ENCODE peak calls at places on chromosomes 12 and 14, in four cellular contexts. Z is NB4, O is Peyer's patch, G is thyroid gland. S is an unnamed sample.

GRCh38 chr12:79366374-79366773 is 324.4 kb downstream of the PAWR start:
- DNase-seq in Z (no peak), O (no peak), G (no peak), S (no peak)

GRCh38 chr12:51389302-51389999 is 1.8 kb downstream of the GALNT6 start:
- DNase-seq in Z (peak; percentile 59), O (no peak), G (no peak), S (no peak)

GRCh38 chr12:79055926-79056674 is 191.5 kb downstream of the SYT1 start:
- DNase-seq in Z (no peak), O (no peak), G (no peak), S (no peak)

GRCh38 chr14:79573486-79573885 is 637.8 kb downstream of the DIO2 start:
- DNase-seq in Z (no peak), O (no peak), G (no peak), S (no peak)

GRCh38 chr12:29796823-29797263 is 13.1 kb upstream of the TMTC1 start:
- DNase-seq in Z (no peak), O (no peak), G (no peak), S (peak; percentile 46)

GRCh38 chr14:61527325-61528100 is 167.8 kb upstream of the HIF1A start:
- DNase-seq in Z (peak; percentile 33), O (no peak), G (peak; percentile 29), S (no peak)

GRCh38 chr12:19239616-19240234 is 110.2 kb downstream of the PLEKHA5 start:
- DNase-seq in Z (no peak), O (no peak), G (no peak), S (no peak)

GRCh38 chr14:94971750-94972149 is 185.6 kb downstream of the DICER1 start:
- DNase-seq in Z (no peak), O (no peak), G (no peak), S (peak; percentile 49)

GRCh38 chr14:55641954-55642353 is 61.9 kb downstream of the KTN1 start:
- DNase-seq in Z (no peak), O (no peak), G (no peak), S (no peak)

GRCh38 chr14:41457393-41457792 is 149.3 kb upstream of the LRFN5 start:
- DNase-seq in Z (no peak), O (no peak), G (no peak), S (no peak)

GRCh38 chr12:52555577-52555976 is 2.6 kb upstream of the KRT71 start:
- DNase-seq in Z (no peak), O (no peak), G (no peak), S (no peak)

GRCh38 chr14:75845136-75845804 is 136.5 kb downstream of the TGFB3 start:
- DNase-seq in Z (no peak), O (no peak), G (no peak), S (no peak)

GRCh38 chr14:90809530-90810312 is 6.5 kb downstream of the TTC7B start:
- DNase-seq in Z (no peak), O (no peak), G (no peak), S (no peak)
- H3K4me3 ChIP-seq in Z (no peak overlapping the region), O (no peak overlapping the region), G (no peak overlapping the region), S (no peak overlapping the region)

GRCh38 chr14:92513204-92513965 is at the start of gene RIN3:
- DNase-seq in Z (peak; percentile 85), O (peak; percentile 73), G (peak; percentile 24), S (peak; percentile 91)

GRCh38 chr14:92512807-92513203 is 776 bp upstream of the RIN3 start:
- DNase-seq in Z (no peak), O (no peak), G (no peak), S (no peak)

GRCh38 chr14:92515510-92516343 is 2.1 kb downstream of the RIN3 start:
- DNase-seq in Z (peak; percentile 44), O (no peak), G (no peak), S (no peak)

GRCh38 chr14:92514844-92515509 is 1.4 kb downstream of the RIN3 start:
- DNase-seq in Z (peak; percentile 53), O (no peak), G (no peak), S (no peak)

GRCh38 chr14:92513966-92514843 is 624 bp downstream of the RIN3 start:
- DNase-seq in Z (peak; percentile 44), O (peak; percentile 74), G (no peak), S (no peak)
- TF ChIP-seq POLR2A in Z (no peak), O (no peak), G (no peak), S (no peak)

GRCh38 chr12:5200276-5201087 is 156.8 kb downstream of the KCNA5 start:
- DNase-seq in Z (peak; percentile 54), O (peak; percentile 78), G (peak; percentile 23), S (peak; percentile 17)
- TF ChIP-seq CTCF in Z (peak; percentile 79), O (peak; percentile 67), G (no peak), S (no peak)

DNA sequence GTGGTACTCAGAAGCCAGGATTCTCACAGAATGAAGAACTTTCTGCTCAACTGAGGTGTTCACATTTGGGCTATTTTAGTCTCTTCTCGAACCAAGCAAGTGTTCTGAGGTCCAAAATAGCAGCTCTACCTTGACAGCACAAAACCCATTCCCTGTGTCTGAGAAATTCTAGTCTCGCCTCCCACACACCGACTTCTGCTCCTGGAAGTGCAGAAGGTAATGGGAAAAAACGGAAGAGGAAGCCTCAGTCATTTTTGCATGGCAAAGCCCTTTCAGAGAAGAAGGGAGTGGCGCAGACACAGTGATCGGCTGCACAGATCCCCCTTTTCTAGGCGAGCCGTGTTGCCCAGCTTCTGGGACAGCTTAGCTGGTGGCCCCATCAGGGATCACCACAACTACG is 31.2 kb upstream of the VPS33A start:
- DNase-seq in Z (no peak), O (no peak), G (no peak), S (no peak)
- H3K4me3 ChIP-seq in Z (no peak overlapping the region), O (no peak overlapping the region), G (no peak overlapping the region), S (no peak overlapping the region)

GRCh38 chr12:14769837-14770494 is 33.3 kb downstream of the WBP11 start:
- DNase-seq in Z (peak; percentile 84), O (peak; percentile 91), G (peak; percentile 88), S (peak; percentile 96)
- TF ChIP-seq POLR2A in Z (no peak), O (peak; percentile 56), G (no peak), S (no peak)

GRCh38 chr12:46380881-46381280 is 8.3 kb upstream of the SLC38A2 start:
- DNase-seq in Z (no peak), O (no peak), G (no peak), S (no peak)

GRCh38 chr12:46383654-46384450 is 11.3 kb upstream of the SLC38A2 start:
- DNase-seq in Z (peak; percentile 79), O (peak; percentile 93), G (peak; percentile 94), S (peak; percentile 94)

GRCh38 chr12:46384451-46385301 is 12.1 kb upstream of the SLC38A2 start:
- DNase-seq in Z (peak; percentile 47), O (no peak), G (no peak), S (no peak)

GRCh38 chr12:46382425-46382973 is 9.9 kb upstream of the SLC38A2 start:
- DNase-seq in Z (peak; percentile 54), O (no peak), G (peak; percentile 20), S (no peak)

GRCh38 chr12:46382974-46383653 is 10.5 kb upstream of the SLC38A2 start:
- DNase-seq in Z (peak; percentile 98), O (peak; percentile 99), G (peak; percentile 97), S (peak; percentile 96)
- TF ChIP-seq CTCF in Z (no peak), O (peak; percentile 49), G (no peak), S (no peak)

GRCh38 chr14:76947838-76948184 is 80.7 kb downstream of the IRF2BPL start:
- DNase-seq in Z (no peak), O (no peak), G (no peak), S (no peak)
- H3K4me3 ChIP-seq in Z (no peak overlapping the region), O (no peak overlapping the region), G (no peak overlapping the region), S (no peak overlapping the region)

GRCh38 chr14:51094901-51095853 is at the start of gene TRIM9:
- DNase-seq in Z (peak; percentile 99), O (peak; percentile 90), G (peak; percentile 94), S (peak; percentile 98)
- TF ChIP-seq POLR2A in Z (peak; percentile 37), O (no peak), G (no peak), S (no peak)

GRCh38 chr12:102876883-102877282 is 40.2 kb downstream of the PAH start:
- DNase-seq in Z (peak; percentile 34), O (no peak), G (no peak), S (no peak)
- TF ChIP-seq CTCF in Z (no peak), O (no peak), G (no peak), S (no peak)

S was measured in lower leg skin.